ENCODE peak calls at places on chromosomes 5 and 9, in ten cellular contexts. Q is globus pallidus; Y is stimulated activated naive B cell treated with anti-CD40 and anti-IgM and Interleukin-4, amounts not matched to agents 10 μg/mL and 1 μg/mL and 100 μg/mL, for 72 hours; I is SK-N-SH; M is Right ventricle myocardium inferior; K is NCI-H2029; P is activated CD4-positive, alpha-beta T cell treated with anti-CD3 and anti-CD28 coated beads for 36 hours; N is NCI-H524 treated with DMSO at 0.1 percent for 48 hours; L is activated naive CD4-positive, alpha-beta T cell; V is left cardiac atrium. J is an unnamed sample.

GRCh38 chr5:142748568-142749249 is 21.5 kb upstream of the ARHGAP26 start:
- DNase-seq in L (peak; percentile 24), V (no peak), M (peak; percentile 68), K (no peak), Y (no peak), P (peak; percentile 77), Q (no peak), I (peak; percentile 16), N (no peak), J (no peak)

GRCh38 chr5:109191153-109191558 is 218.6 kb downstream of the PJA2 start:
- DNase-seq in L (no peak), Y (no peak), Q (no peak), V (peak; percentile 37), M (peak; percentile 34), P (no peak), I (no peak), N (no peak), K (no peak), J (no peak)

GRCh38 chr9:123353984-123354591 is 1.9 kb upstream of the CRB2 start:
- DNase-seq in M (no peak), N (no peak), K (peak; percentile 38), L (peak; percentile 21), Q (peak; percentile 68), Y (peak; percentile 44), P (peak; percentile 79), V (peak; percentile 74), I (peak; percentile 95), J (peak; percentile 93)

GRCh38 chr5:144177548-144177947 is 6.9 kb downstream of the KCTD16 start:
- DNase-seq in Y (no peak), L (no peak), I (no peak), M (no peak), K (no peak), N (no peak), P (no peak), V (no peak), Q (no peak), J (no peak)

GRCh38 chr5:97377582-97377981 is 194.5 kb upstream of the RIOK2 start:
- DNase-seq in P (no peak), M (no peak), V (no peak), N (no peak), Q (no peak), I (no peak), K (no peak), L (no peak), Y (no peak), J (no peak)

GRCh38 chr5:9801908-9802307 is 171.8 kb upstream of the TAS2R1 start:
- DNase-seq in I (no peak), V (no peak), M (no peak), Y (no peak), L (no peak), P (no peak), K (no peak), Q (no peak), N (no peak), J (no peak)

GRCh38 chr9:9612270-9612669 is 1000.5 kb downstream of the PTPRD start:
- DNase-seq in I (peak; percentile 24), N (peak; percentile 65), P (no peak), Y (peak; percentile 20), L (no peak), Q (no peak), M (no peak), V (no peak), K (peak; percentile 63), J (no peak)

GRCh38 chr9:130117816-130118632 is 54.2 kb upstream of the NCS1 start:
- DNase-seq in V (no peak), K (no peak), M (no peak), Y (no peak), Q (no peak), P (no peak), I (no peak), N (peak; percentile 55), L (no peak), J (no peak)

GRCh38 chr9:16575142-16575877 is 295.2 kb downstream of the BNC2 start:
- DNase-seq in P (no peak), M (no peak), Q (no peak), V (no peak), N (no peak), K (no peak), L (no peak), I (no peak), Y (no peak), J (no peak)

GRCh38 chr9:112012026-112012902 is 115.7 kb downstream of the UGCG start:
- DNase-seq in V (peak; percentile 65), Y (peak; percentile 77), Q (peak; percentile 56), K (peak; percentile 15), L (no peak), P (peak; percentile 43), M (no peak), I (no peak), N (no peak), J (no peak)

GRCh38 chr9:37729499-37729898 is 24.1 kb upstream of the TRMT10B start:
- DNase-seq in N (no peak), K (no peak), V (no peak), Y (no peak), I (no peak), P (no peak), Q (no peak), M (no peak), L (no peak), J (no peak)

GRCh38 chr9:128933731-128934130 is 12.9 kb downstream of the PHYHD1 start:
- DNase-seq in L (no peak), M (no peak), V (no peak), Q (no peak), N (no peak), Y (no peak), I (no peak), P (no peak), K (no peak), J (no peak)

GRCh38 chr9:133275105-133276000 is at the start of gene ABO:
- DNase-seq in N (no peak), K (no peak), L (no peak), P (no peak), Q (no peak), Y (no peak), I (peak; percentile 58), M (no peak), V (peak; percentile 37), J (no peak)

GRCh38 chr5:50751064-50751657 is 84.7 kb downstream of the PARP8 start:
- DNase-seq in Y (peak; percentile 16), I (peak; percentile 48), N (peak; percentile 26), V (no peak), P (peak; percentile 58), L (no peak), K (peak; percentile 48), Q (peak; percentile 37), M (no peak), J (peak; percentile 26)

GRCh38 chr9:136352682-136353081 is 10.9 kb downstream of the DNLZ start:
- DNase-seq in M (no peak), Y (no peak), Q (no peak), I (no peak), P (no peak), K (peak; percentile 84), V (no peak), N (no peak), L (no peak), J (no peak)

GRCh38 chr9:2560175-2560574 is 61.4 kb upstream of the VLDLR start:
- DNase-seq in L (no peak), I (no peak), V (no peak), Y (no peak), Q (no peak), N (no peak), M (no peak), K (peak; percentile 57), P (no peak), J (no peak)